ENCODE peak calls at places on chromosomes 7 and 10, in ten cellular contexts. D is psoas muscle, F is sigmoid colon, O is fibroblast of lung, Z is stomach, H is astrocyte, Q is heart left ventricle, G is lower lobe of right lung, J is coronary artery, P is GM10248. M is an unnamed sample.

GRCh38 chr7:2046581-2047271 is 186.0 kb downstream of the MAD1L1 start:
- DNase-seq in D (peak; percentile 5), F (peak; percentile 50), O (no peak), Z (no peak), H (no peak), Q (no peak), G (peak; percentile 29), J (no peak), P (no peak), M (peak; percentile 79)

GRCh38 chr7:44802418-44803025 is 6.0 kb downstream of the PPIA start:
- DNase-seq in D (no peak), F (no peak), O (no peak), Z (no peak), H (no peak), Q (no peak), G (no peak), J (no peak), P (no peak), M (no peak)

GRCh38 chr10:89563861-89564478 is 28.6 kb upstream of the SLC16A12 start:
- DNase-seq in D (no peak), F (no peak), O (peak; percentile 71), Z (no peak), H (peak; percentile 18), Q (no peak), G (no peak), J (no peak), P (peak; percentile 45), M (no peak)

GRCh38 chr10:72016608-72017310 is 52.6 kb downstream of the CHST3 start:
- DNase-seq in D (peak; percentile 68), F (no peak), O (no peak), Z (peak; percentile 60), H (no peak), Q (peak; percentile 38), G (no peak), J (no peak), P (no peak), M (no peak)

GRCh38 chr10:3096149-3096548 is 28.8 kb downstream of the PFKP start:
- DNase-seq in D (no peak), F (no peak), O (no peak), Z (no peak), H (peak; percentile 27), Q (no peak), G (no peak), J (no peak), P (no peak), M (no peak)

GRCh38 chr10:85319150-85319549 is 990.8 kb downstream of the CCSER2 start:
- DNase-seq in D (no peak), F (no peak), O (no peak), Z (no peak), H (no peak), Q (no peak), G (no peak), J (no peak), P (no peak), M (no peak)

GRCh38 chr10:109259293-109259692 is 664.0 kb downstream of the XPNPEP1 start:
- DNase-seq in D (no peak), F (no peak), O (peak; percentile 77), Z (no peak), H (peak; percentile 30), Q (no peak), G (no peak), J (no peak), P (no peak), M (no peak)

GRCh38 chr7:106591146-106591545 is 69.8 kb downstream of the CCDC71L start:
- DNase-seq in D (no peak), F (no peak), O (no peak), Z (no peak), H (no peak), Q (no peak), G (no peak), J (no peak), P (no peak), M (no peak)

GRCh38 chr7:92723205-92723604 is 113.2 kb downstream of the CDK6 start:
- DNase-seq in D (no peak), F (no peak), O (no peak), Z (no peak), H (peak; percentile 60), Q (no peak), G (no peak), J (no peak), P (no peak), M (no peak)

GRCh38 chr10:119477444-119477843 is 65.1 kb downstream of the RGS10 start:
- DNase-seq in D (no peak), F (no peak), O (no peak), Z (no peak), H (no peak), Q (no peak), G (no peak), J (no peak), P (no peak), M (no peak)

GRCh38 chr7:99860281-99861127 is 16.3 kb downstream of the OR2AE1 start:
- DNase-seq in D (peak; percentile 52), F (no peak), O (peak; percentile 56), Z (no peak), H (peak; percentile 95), Q (no peak), G (no peak), J (peak; percentile 75), P (no peak), M (no peak)

GRCh38 chr7:98186452-98187137 is 24.6 kb upstream of the BHLHA15 start:
- DNase-seq in D (no peak), F (no peak), O (peak; percentile 51), Z (no peak), H (peak; percentile 86), Q (no peak), G (no peak), J (no peak), P (no peak), M (no peak)

GRCh38 chr7:19715499-19715898 is 6.7 kb upstream of the POLR1F start:
- DNase-seq in D (no peak), F (no peak), O (no peak), Z (no peak), H (no peak), Q (no peak), G (no peak), J (no peak), P (no peak), M (no peak)

GRCh38 chr7:2274666-2275065 is 32.6 kb downstream of the NUDT1 start:
- DNase-seq in D (no peak), F (no peak), O (no peak), Z (no peak), H (no peak), Q (no peak), G (no peak), J (no peak), P (no peak), M (no peak)

GRCh38 chr7:77538186-77538907 is 1.3 kb downstream of the PTPN12 start:
- DNase-seq in D (peak; percentile 87), F (peak; percentile 95), O (peak; percentile 96), Z (peak; percentile 82), H (peak; percentile 87), Q (peak; percentile 91), G (peak; percentile 89), J (peak; percentile 92), P (peak; percentile 37), M (peak; percentile 89)

GRCh38 chr7:108920490-108920889 is 350.8 kb downstream of the DNAJB9 start:
- DNase-seq in D (no peak), F (no peak), O (no peak), Z (no peak), H (no peak), Q (no peak), G (no peak), J (no peak), P (no peak), M (no peak)

GRCh38 chr7:51706851-51707250 is 390.2 kb upstream of the COBL start:
- DNase-seq in D (no peak), F (no peak), O (no peak), Z (no peak), H (no peak), Q (no peak), G (no peak), J (no peak), P (no peak), M (no peak)

DNA sequence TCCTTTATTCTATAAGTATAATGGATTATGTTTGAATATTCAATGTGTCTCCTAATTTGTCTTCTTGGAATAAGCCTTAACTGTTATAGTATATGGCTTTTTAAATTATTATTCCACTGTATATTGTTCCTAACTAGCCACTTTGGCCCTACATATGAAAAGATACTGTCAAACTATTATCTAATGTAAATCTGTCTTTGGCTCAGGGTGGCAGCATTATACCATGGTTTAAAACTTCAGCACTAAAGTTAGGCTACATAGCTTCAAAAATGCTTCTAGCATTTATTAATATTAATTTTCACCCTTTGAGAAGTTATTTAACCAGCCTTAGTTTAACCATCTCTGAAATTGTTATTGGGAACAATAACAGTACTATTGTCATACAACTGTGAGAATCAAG is 543.1 kb upstream of the MBL2 start:
- DNase-seq in D (no peak), F (no peak), O (peak; percentile 47), Z (no peak), H (peak; percentile 1), Q (no peak), G (no peak), J (no peak), P (no peak), M (no peak)
- TF ChIP-seq CTCF in D (no peak), F (no peak), O (no peak), Z (no peak), H (peak; percentile 5), Q (no peak), G (no peak), J (no peak), P (no peak), M (no peak)

GRCh38 chr7:41891967-41892755 is 189.3 kb upstream of the INHBA start:
- DNase-seq in D (no peak), F (no peak), O (no peak), Z (no peak), H (no peak), Q (no peak), G (no peak), J (no peak), P (no peak), M (no peak)
- TF ChIP-seq CTCF in D (no peak), F (no peak), O (no peak), Z (no peak), H (no peak), Q (no peak), G (peak; percentile 8), J (no peak), P (peak; percentile 22), M (no peak)

GRCh38 chr7:90309872-90310271 is 11.2 kb downstream of the FAM237B start:
- DNase-seq in D (no peak), F (no peak), O (no peak), Z (no peak), H (no peak), Q (no peak), G (no peak), J (no peak), P (no peak), M (no peak)
- TF ChIP-seq CTCF in D (no peak), F (no peak), O (no peak), Z (no peak), H (no peak), Q (no peak), G (no peak), J (no peak), P (no peak), M (no peak)

DNA sequence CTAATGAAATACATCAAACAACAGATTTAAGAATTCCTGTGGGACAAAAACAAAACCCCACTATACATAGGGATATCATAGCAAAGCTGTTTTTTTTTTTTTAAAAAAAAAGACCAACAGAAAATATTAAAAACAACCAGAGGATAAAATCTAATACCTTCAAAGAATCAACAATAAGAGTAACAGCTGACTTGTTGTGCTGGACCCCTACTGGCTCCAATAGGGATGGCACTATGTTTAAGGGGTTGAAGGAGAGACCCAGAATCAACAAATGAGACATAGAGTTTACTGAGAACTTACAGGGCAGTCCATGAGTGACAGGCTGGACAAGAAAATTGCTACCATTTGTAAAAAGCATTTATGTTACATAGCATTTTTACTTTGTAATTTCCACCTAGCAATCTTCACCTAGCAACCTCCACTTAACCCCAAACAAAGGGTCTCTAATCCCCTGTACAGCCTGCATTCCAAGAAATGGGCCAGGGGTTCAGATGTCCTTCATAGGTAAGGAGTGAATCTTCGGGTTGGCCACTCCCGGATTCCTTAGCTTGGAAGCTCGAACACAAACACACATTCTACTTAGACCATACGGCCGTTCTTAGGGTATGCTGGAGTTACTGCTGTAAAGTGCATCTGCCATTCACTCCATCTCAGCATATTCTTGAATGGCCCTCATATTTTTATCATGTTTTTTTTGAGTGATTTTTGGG is 25.8 kb downstream of the ASZ1 start:
- DNase-seq in D (no peak), F (no peak), O (peak; percentile 5), Z (no peak), H (no peak), Q (no peak), G (no peak), J (no peak), P (no peak), M (no peak)
- TF ChIP-seq CTCF in D (no peak), F (no peak), O (peak; percentile 48), Z (no peak), H (peak; percentile 47), Q (no peak), G (no peak), J (no peak), P (no peak), M (no peak)